ENCODE peak calls at places on chromosomes 13 and 19, in six cellular contexts. U, Q, L, Y, P and H are unnamed samples.

GRCh38 chr13:44732503-44733098 is 156.5 kb upstream of the TSC22D1 start:
- DNase-seq in U (peak), Q (no peak), L (no peak), Y (no peak), P (no peak), H (no peak)

GRCh38 chr19:2578391-2578826 is 102.5 kb downstream of the GADD45B start:
- DNase-seq in U (no peak), Q (no peak), L (no peak), Y (peak), P (peak), H (no peak)

GRCh38 chr19:47027586-47028371 is 8.1 kb downstream of the NPAS1 start:
- DNase-seq in U (no peak), Q (no peak), L (no peak), Y (no peak), P (no peak), H (no peak)

GRCh38 chr19:900302-901111 is 7.2 kb downstream of the RNU6-9 start:
- DNase-seq in U (no peak), Q (peak), L (no peak), Y (no peak), P (no peak), H (no peak)

GRCh38 chr19:13986348-13986904 is 19.7 kb downstream of the RFX1 start:
- DNase-seq in U (peak), Q (peak), L (peak), Y (no peak), P (peak), H (peak)

GRCh38 chr13:48571121-48571901 is 38.4 kb upstream of the RCBTB2 start:
- DNase-seq in U (no peak), Q (no peak), L (no peak), Y (no peak), P (no peak), H (peak)

GRCh38 chr13:73465629-73465974 is 406.8 kb downstream of the KLF5 start:
- DNase-seq in U (no peak), Q (no peak), L (no peak), Y (no peak), P (peak), H (no peak)

GRCh38 chr13:91172160-91172559 is 175.3 kb upstream of the MIR17HG start:
- DNase-seq in U (no peak), Q (no peak), L (no peak), Y (no peak), P (no peak), H (no peak)

GRCh38 chr13:93224545-93224944 is 2.1 kb upstream of the GPC6 start:
- DNase-seq in U (no peak), Q (no peak), L (no peak), Y (no peak), P (no peak), H (no peak)

GRCh38 chr19:14272623-14273022 is 66.7 kb upstream of the ADGRL1 start:
- DNase-seq in U (no peak), Q (no peak), L (no peak), Y (no peak), P (no peak), H (no peak)

GRCh38 chr13:112679381-112679780 is 10.5 kb upstream of the ATP11A start:
- DNase-seq in U (no peak), Q (no peak), L (no peak), Y (peak), P (no peak), H (no peak)

GRCh38 chr13:91269237-91269636 is 78.2 kb upstream of the MIR17HG start:
- DNase-seq in U (no peak), Q (no peak), L (no peak), Y (no peak), P (no peak), H (no peak)

GRCh38 chr19:10461047-10461949 is 41.0 kb downstream of the PDE4A start:
- DNase-seq in U (peak), Q (peak), L (peak), Y (peak), P (peak), H (peak)

GRCh38 chr13:46665630-46666482 is 112.9 kb downstream of the LRCH1 start:
- DNase-seq in U (no peak), Q (no peak), L (no peak), Y (no peak), P (no peak), H (no peak)

GRCh38 chr19:54390942-54391577 is 24.2 kb upstream of the TTYH1 start:
- DNase-seq in U (peak), Q (no peak), L (peak), Y (no peak), P (peak), H (peak)

GRCh38 chr13:41699759-41700158 is 242.4 kb downstream of the RGCC start:
- DNase-seq in U (no peak), Q (no peak), L (no peak), Y (no peak), P (no peak), H (no peak)

GRCh38 chr13:23723463-23723862 is 153.3 kb downstream of the TNFRSF19 start:
- DNase-seq in U (no peak), Q (no peak), L (no peak), Y (no peak), P (no peak), H (no peak)

GRCh38 chr13:24002206-24002815 is 105.0 kb upstream of the C1QTNF9B start:
- DNase-seq in U (no peak), Q (no peak), L (no peak), Y (no peak), P (no peak), H (no peak)

GRCh38 chr19:43984687-43985000 is 656 bp downstream of the ZNF155 start:
- DNase-seq in U (no peak), Q (peak), L (no peak), Y (no peak), P (peak), H (no peak)

GRCh38 chr19:661427-662196 is 1.4 kb downstream of the RNF126 start:
- DNase-seq in U (no peak), Q (peak), L (no peak), Y (no peak), P (peak), H (no peak)

GRCh38 chr13:80454245-80454644 is 113.3 kb upstream of the SPRY2 start:
- DNase-seq in U (no peak), Q (no peak), L (no peak), Y (no peak), P (no peak), H (no peak)

GRCh38 chr19:19628499-19629134 is 597 bp upstream of the LPAR2 start:
- DNase-seq in U (peak), Q (peak), L (peak), Y (peak), P (peak), H (no peak)

GRCh38 chr13:36163809-36164308 is 32.7 kb upstream of the DCLK1 start:
- DNase-seq in U (peak), Q (no peak), L (no peak), Y (no peak), P (peak), H (no peak)

GRCh38 chr19:11460207-11460606 is 20.6 kb downstream of the ELAVL3 start:
- DNase-seq in U (no peak), Q (no peak), L (no peak), Y (no peak), P (no peak), H (no peak)

GRCh38 chr19:6674868-6675305 is 4.9 kb upstream of the TNFSF14 start:
- DNase-seq in U (peak), Q (peak), L (no peak), Y (no peak), P (peak), H (peak)

GRCh38 chr19:57637379-57637778 is 4.4 kb downstream of the ZNF211 start:
- DNase-seq in U (no peak), Q (no peak), L (no peak), Y (no peak), P (no peak), H (no peak)

GRCh38 chr19:57633832-57634131 is 814 bp downstream of the ZNF211 start:
- DNase-seq in U (no peak), Q (no peak), L (no peak), Y (no peak), P (no peak), H (no peak)

DNA sequence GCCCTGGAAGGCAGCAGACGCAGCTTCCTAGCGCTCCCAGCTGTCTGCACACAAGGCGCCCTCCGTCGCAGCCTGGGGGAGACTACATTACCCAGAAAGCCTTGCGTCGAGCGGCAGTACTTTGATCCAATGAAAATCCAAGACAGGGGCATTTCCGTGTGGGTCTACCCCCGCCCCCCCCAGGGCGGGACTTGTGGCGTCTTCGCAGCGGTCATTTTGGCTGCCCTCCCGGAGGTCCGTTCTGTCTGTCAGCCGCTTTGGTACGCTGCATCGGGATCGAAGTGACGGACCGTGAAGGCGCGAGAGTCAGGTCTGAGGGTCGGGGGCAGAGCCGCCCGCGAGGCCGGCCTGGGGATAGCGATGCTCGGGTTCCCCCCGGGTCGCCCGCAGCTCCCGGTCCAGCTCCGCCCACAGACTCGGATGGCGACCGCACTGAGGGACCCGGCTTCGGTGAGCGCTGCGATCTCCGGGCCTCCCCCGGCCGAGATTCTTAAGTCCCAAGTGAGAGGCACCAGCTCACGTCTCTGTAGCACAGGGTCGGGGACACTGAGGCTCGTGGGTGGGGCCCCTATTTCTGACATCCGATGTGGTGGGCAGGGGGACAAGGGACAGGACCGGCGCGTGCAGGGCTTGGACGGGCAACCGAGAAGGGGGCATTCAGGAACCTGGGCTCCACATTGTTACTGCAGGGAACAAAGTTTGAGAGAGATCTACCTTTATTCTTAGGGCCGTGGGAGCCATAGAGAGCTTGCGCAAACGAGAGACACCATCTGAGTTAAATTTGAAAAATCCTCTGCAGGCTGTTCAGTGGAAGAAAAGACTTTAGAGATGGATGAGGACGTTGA is at the start of gene ZNF211:
- DNase-seq in U (peak), Q (peak), L (peak), Y (peak), P (peak), H (peak)
- TF ChIP-seq CTCF in U (no peak), Q (no peak), L (no peak), Y (no peak), P (no peak), H (no peak)

DNA sequence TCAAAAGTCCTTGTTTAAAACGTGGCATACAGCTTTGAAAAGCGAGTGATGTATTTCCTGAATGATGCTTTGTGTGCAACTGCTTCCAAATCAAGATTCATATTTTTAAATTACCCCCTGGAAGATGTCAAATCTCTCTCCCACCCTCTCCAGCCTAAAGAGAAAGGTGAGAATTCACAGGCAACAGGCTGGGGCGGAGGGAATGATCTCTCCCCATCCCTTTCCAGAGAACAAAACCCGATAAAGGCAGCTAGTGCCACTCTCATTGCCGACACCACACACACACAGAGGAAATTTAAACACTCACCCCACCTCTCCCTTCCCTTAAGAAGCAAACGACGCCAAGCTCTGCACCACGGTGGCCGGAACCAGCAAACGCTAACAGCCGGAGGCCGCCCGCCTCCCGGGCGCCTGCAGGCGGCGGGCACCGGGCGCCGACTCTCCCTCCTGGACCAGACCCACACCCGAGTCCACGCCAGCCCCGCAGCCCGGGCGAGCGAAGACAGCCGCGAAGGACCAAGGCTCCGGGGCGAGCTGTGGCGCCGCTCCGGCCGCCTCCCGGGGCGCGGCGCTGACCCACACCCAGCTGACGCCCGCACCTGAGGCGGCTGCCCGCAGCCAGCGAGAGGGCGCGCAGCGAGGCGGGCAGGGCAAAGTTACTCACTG is 485 bp downstream of the LNX2 start:
- DNase-seq in U (no peak), Q (peak), L (peak), Y (peak), P (peak), H (no peak)
- TF ChIP-seq CTCF in U (no peak), Q (no peak), L (no peak), Y (peak), P (peak), H (no peak)

GRCh38 chr19:45356760-45357444 is 13.5 kb downstream of the ERCC2 start:
- DNase-seq in U (no peak), Q (no peak), L (no peak), Y (no peak), P (no peak), H (no peak)
- TF ChIP-seq CTCF in U (no peak), Q (no peak), L (no peak), Y (no peak), P (no peak), H (no peak)

GRCh38 chr13:85652536-85652935 is 146.7 kb downstream of the SLITRK6 start:
- DNase-seq in U (no peak), Q (no peak), L (no peak), Y (no peak), P (no peak), H (no peak)
- TF ChIP-seq CTCF in U (no peak), Q (no peak), L (no peak), Y (no peak), P (no peak), H (no peak)

GRCh38 chr19:39469036-39469435 is 11.6 kb upstream of the TIMM50 start:
- DNase-seq in U (no peak), Q (no peak), L (no peak), Y (no peak), P (no peak), H (no peak)
- TF ChIP-seq CTCF in U (no peak), Q (no peak), L (no peak), Y (no peak), P (no peak), H (no peak)

GRCh38 chr19:42311612-42312160 is 1.4 kb upstream of the TMEM145 start:
- DNase-seq in U (no peak), Q (no peak), L (no peak), Y (no peak), P (no peak), H (no peak)
- TF ChIP-seq CTCF in U (no peak), Q (no peak), L (peak), Y (no peak), P (no peak), H (no peak)

GRCh38 chr19:50230379-50231351 is 27.2 kb downstream of the MYH14 start:
- DNase-seq in U (peak), Q (no peak), L (no peak), Y (no peak), P (no peak), H (no peak)
- TF ChIP-seq CTCF in U (peak), Q (no peak), L (no peak), Y (no peak), P (no peak), H (no peak)

DNA sequence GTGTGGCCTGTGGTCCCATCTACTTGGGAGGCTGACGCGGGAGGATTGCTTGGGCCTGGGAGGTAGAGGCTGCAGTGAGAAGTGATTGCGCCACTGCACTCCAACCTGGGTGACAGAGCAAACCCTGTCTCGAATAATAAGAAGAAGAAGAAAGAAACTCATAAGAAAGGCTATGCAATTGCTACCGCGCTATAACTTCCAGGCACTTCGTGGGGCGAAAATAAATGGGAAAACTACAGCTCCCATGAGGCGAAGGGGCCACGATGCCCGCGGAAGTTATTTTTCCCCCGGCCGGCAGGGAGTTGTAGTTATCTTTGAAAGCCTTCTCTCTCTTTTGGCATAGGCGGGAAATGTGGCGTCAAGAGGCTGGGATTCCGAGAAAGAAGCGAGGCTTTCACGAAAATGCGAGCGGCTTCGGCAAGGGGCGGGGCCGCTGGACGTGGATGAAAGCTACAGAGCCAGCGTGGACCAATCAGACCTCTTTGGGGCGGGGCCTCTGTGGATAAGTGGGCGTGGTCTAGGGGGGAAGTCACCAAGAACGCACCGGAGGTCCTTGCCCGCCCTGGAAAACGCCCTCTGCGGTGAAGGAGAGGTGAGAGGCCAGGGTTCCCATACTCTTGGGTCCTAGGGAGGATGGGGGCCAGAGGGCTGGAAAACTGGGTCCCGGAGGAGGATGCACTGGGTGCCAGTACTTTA is at the start of gene NUCB1:
- DNase-seq in U (peak), Q (peak), L (peak), Y (peak), P (peak), H (peak)
- TF ChIP-seq CTCF in U (no peak), Q (no peak), L (no peak), Y (peak), P (no peak), H (no peak)